ENCODE peak calls at places on chromosomes 4 and X, in six cellular contexts. L is OCI-LY7; Q is A673; K is naive thymus-derived CD4-positive, alpha-beta T cell; D is testis; Z is PC-3. E is an unnamed sample.

GRCh38 chr4:168587326-168588125 is 90.7 kb downstream of the PALLD start:
- DNase-seq in L (no peak), Q (no peak), K (no peak), D (no peak), Z (peak; percentile 95), E (no peak)

GRCh38 chr4:184398741-184399504 is 75.4 kb downstream of the IRF2 start:
- DNase-seq in L (no peak), Q (no peak), K (no peak), D (no peak), Z (no peak), E (no peak)

GRCh38 chrX:24619647-24620046 is 27.5 kb downstream of the PCYT1B start:
- DNase-seq in L (no peak), Q (peak; percentile 24), K (no peak), D (peak; percentile 20), Z (peak; percentile 80), E (no peak)

GRCh38 chr4:182089326-182089725 is 153.9 kb upstream of the TENM3 start:
- DNase-seq in L (no peak), Q (peak; percentile 35), K (no peak), D (no peak), Z (peak; percentile 13), E (no peak)

GRCh38 chrX:28847423-28847822 is 260.2 kb downstream of the IL1RAPL1 start:
- DNase-seq in L (no peak), Q (no peak), K (no peak), D (no peak), Z (peak; percentile 64), E (no peak)

GRCh38 chr4:86331362-86331761 is 28.5 kb downstream of the MAPK10 start:
- DNase-seq in L (no peak), Q (no peak), K (no peak), D (peak; percentile 18), Z (peak; percentile 2), E (no peak)

GRCh38 chrX:82775426-82775825 is 732.7 kb upstream of the POU3F4 start:
- DNase-seq in L (no peak), Q (no peak), K (no peak), D (no peak), Z (peak; percentile 17), E (no peak)

GRCh38 chr4:143564472-143564871 is 51.0 kb downstream of the SMARCA5 start:
- DNase-seq in L (no peak), Q (no peak), K (no peak), D (no peak), Z (no peak), E (no peak)

GRCh38 chr4:80006935-80007744 is 65.9 kb downstream of the ANTXR2 start:
- DNase-seq in L (no peak), Q (peak; percentile 78), K (peak; percentile 9), D (no peak), Z (no peak), E (no peak)

GRCh38 chrX:72351606-72352338 is 46.1 kb upstream of the CITED1 start:
- DNase-seq in L (no peak), Q (no peak), K (no peak), D (no peak), Z (no peak), E (no peak)

GRCh38 chr4:111923786-111924185 is 221.5 kb upstream of the FAM241A start:
- DNase-seq in L (no peak), Q (no peak), K (no peak), D (no peak), Z (no peak), E (no peak)

GRCh38 chrX:7270018-7270417 is 122.1 kb upstream of the PUDP start:
- DNase-seq in L (no peak), Q (no peak), K (no peak), D (no peak), Z (peak; percentile 3), E (no peak)

GRCh38 chr4:26263165-26263564 is 57.6 kb upstream of the RBPJ start:
- DNase-seq in L (peak; percentile 11), Q (peak; percentile 3), K (no peak), D (peak; percentile 61), Z (peak; percentile 52), E (no peak)

GRCh38 chr4:62394751-62395150 is 1194.6 kb downstream of the ADGRL3 start:
- DNase-seq in L (no peak), Q (no peak), K (no peak), D (no peak), Z (no peak), E (no peak)

GRCh38 chr4:56958111-56958517 is 19.3 kb downstream of the NOA1 start:
- DNase-seq in L (no peak), Q (peak; percentile 86), K (no peak), D (peak; percentile 70), Z (peak; percentile 78), E (no peak)

GRCh38 chr4:40990202-40990898 is 224.0 kb downstream of the APBB2 start:
- DNase-seq in L (no peak), Q (peak; percentile 43), K (no peak), D (no peak), Z (peak; percentile 91), E (no peak)

GRCh38 chrX:150062292-150063137 is 124.2 kb upstream of the EOLA2 start:
- DNase-seq in L (no peak), Q (peak; percentile 82), K (no peak), D (no peak), Z (peak; percentile 78), E (no peak)

GRCh38 chr4:62144431-62144830 is 944.3 kb downstream of the ADGRL3 start:
- DNase-seq in L (no peak), Q (no peak), K (no peak), D (no peak), Z (no peak), E (no peak)

GRCh38 chrX:78747471-78747870 is at the start of gene LPAR4:
- DNase-seq in L (no peak), Q (peak; percentile 75), K (no peak), D (peak; percentile 13), Z (peak; percentile 9), E (no peak)

GRCh38 chrX:2572740-2573139 is 72.0 kb upstream of the DHRSX start:
- DNase-seq in L (no peak), Q (no peak), K (no peak), D (no peak), Z (peak; percentile 44), E (no peak)

GRCh38 chr4:127446309-127446708 is 186.4 kb upstream of the INTU start:
- DNase-seq in L (no peak), Q (no peak), K (no peak), D (no peak), Z (no peak), E (no peak)

GRCh38 chrX:30793075-30793766 is 95.8 kb downstream of the TAB3 start:
- DNase-seq in L (no peak), Q (no peak), K (no peak), D (no peak), Z (no peak), E (no peak)

GRCh38 chr4:75598390-75598789 is 31.9 kb downstream of the CDKL2 start:
- DNase-seq in L (no peak), Q (peak; percentile 29), K (no peak), D (no peak), Z (peak; percentile 8), E (no peak)

GRCh38 chrX:115031989-115032388 is 14.6 kb upstream of the IL13RA2 start:
- DNase-seq in L (no peak), Q (no peak), K (no peak), D (no peak), Z (peak; percentile 74), E (no peak)

GRCh38 chr4:177558995-177559394 is 116.8 kb upstream of the AGA start:
- DNase-seq in L (no peak), Q (no peak), K (no peak), D (no peak), Z (no peak), E (no peak)

GRCh38 chrX:118493653-118494297 is 1.8 kb upstream of the DOCK11 start:
- DNase-seq in L (no peak), Q (no peak), K (no peak), D (no peak), Z (peak; percentile 3), E (no peak)

GRCh38 chr4:36716874-36717273 is 435.5 kb downstream of the DTHD1 start:
- DNase-seq in L (no peak), Q (no peak), K (no peak), D (no peak), Z (peak; percentile 7), E (no peak)

GRCh38 chrX:76802698-76803097 is 375.2 kb downstream of the MAGEE1 start:
- DNase-seq in L (no peak), Q (no peak), K (no peak), D (no peak), Z (peak; percentile 66), E (no peak)

GRCh38 chrX:121641560-121641959 is 594.1 kb downstream of the GLUD2 start:
- DNase-seq in L (no peak), Q (peak; percentile 36), K (no peak), D (no peak), Z (peak; percentile 25), E (no peak)

GRCh38 chr4:81743731-81744465 is 272.2 kb upstream of the RASGEF1B start:
- DNase-seq in L (no peak), Q (no peak), K (no peak), D (no peak), Z (no peak), E (no peak)
- H3K4me3 ChIP-seq in L (no peak overlapping the region), Q (no peak overlapping the region), K (no peak overlapping the region), D (no peak overlapping the region), Z (no peak overlapping the region), E (no peak overlapping the region)

GRCh38 chr4:163568835-163569234 is 74.3 kb downstream of the TMA16 start:
- DNase-seq in L (peak; percentile 63), Q (no peak), K (no peak), D (no peak), Z (no peak), E (no peak)
- H3K4me1 ChIP-seq in L (peaks cover 18% of the 10 kb centered on the region), Q (peaks cover 11% of the 10 kb centered on the region), K (no peaks in the 10 kb centered on the region), D (no peaks in the 10 kb centered on the region), Z (no peaks in the 10 kb centered on the region), E (no peaks in the 10 kb centered on the region)

GRCh38 chrX:32572644-32573043 is 638.7 kb downstream of the DMD start:
- DNase-seq in L (no peak), Q (no peak), K (no peak), D (no peak), Z (no peak), E (no peak)
- H3K4me3 ChIP-seq in L (no peak overlapping the region), Q (no peak overlapping the region), K (no peak overlapping the region), D (no peak overlapping the region), Z (no peak overlapping the region), E (no peak overlapping the region)

GRCh38 chr4:139972305-139972704 is 181.7 kb downstream of the MAML3 start:
- DNase-seq in L (no peak), Q (no peak), K (no peak), D (no peak), Z (peak; percentile 10), E (no peak)

GRCh38 chr4:139969635-139970266 is 184.2 kb downstream of the MAML3 start:
- DNase-seq in L (no peak), Q (no peak), K (no peak), D (no peak), Z (no peak), E (no peak)

GRCh38 chr4:139973015-139973414 is 181.0 kb downstream of the MAML3 start:
- DNase-seq in L (no peak), Q (no peak), K (no peak), D (no peak), Z (no peak), E (no peak)

GRCh38 chr4:139973611-139974010 is 180.4 kb downstream of the MAML3 start:
- DNase-seq in L (no peak), Q (no peak), K (no peak), D (no peak), Z (no peak), E (no peak)

DNA sequence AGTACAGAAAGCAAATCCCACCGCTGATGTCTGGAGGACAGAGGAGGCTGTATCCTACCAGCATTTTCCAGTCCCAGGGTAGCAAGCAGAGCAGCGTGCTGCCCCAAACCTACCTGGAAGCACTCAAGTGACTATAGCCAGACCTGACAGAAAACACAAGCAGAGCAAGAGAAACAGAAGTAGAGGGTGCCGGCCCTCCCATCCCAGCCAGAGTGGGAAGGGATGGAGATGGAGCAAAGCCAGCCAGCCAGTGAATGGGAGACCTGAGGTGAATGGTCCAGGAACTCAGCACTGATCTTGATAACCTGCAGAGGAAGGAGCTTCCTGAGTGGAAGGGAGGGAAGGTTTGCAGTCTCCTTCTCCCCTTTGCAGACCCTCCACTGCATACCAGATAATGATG is 185.2 kb downstream of the MAML3 start:
- DNase-seq in L (no peak), Q (no peak), K (no peak), D (no peak), Z (no peak), E (no peak)
- H3K4me1 ChIP-seq in L (no peaks in the 10 kb centered on the region), Q (no peaks in the 10 kb centered on the region), K (no peaks in the 10 kb centered on the region), D (no peaks in the 10 kb centered on the region), Z (no peaks in the 10 kb centered on the region), E (no peaks in the 10 kb centered on the region)